ENCODE peak calls at places on chromosomes 1 and 21, in seven cellular contexts. Z, S, H, F, A, Q and I are unnamed samples.

GRCh38 chr1:1891349-1892078 is 627 bp upstream of the GNB1 start:
- DNase-seq in Z (peak; percentile 29), S (peak; percentile 67), H (peak; percentile 83), F (peak; percentile 78), A (no peak), Q (peak; percentile 32), I (no peak)

GRCh38 chr1:220198186-220199005 is 73.9 kb downstream of the RAB3GAP2 start:
- DNase-seq in Z (no peak), S (no peak), H (no peak), F (no peak), A (no peak), Q (no peak), I (no peak)

GRCh38 chr1:151916959-151917358 is 7.6 kb upstream of the THEM4 start:
- DNase-seq in Z (no peak), S (no peak), H (no peak), F (no peak), A (no peak), Q (no peak), I (no peak)

GRCh38 chr1:202692959-202693555 is 17.2 kb downstream of the SYT2 start:
- DNase-seq in Z (peak; percentile 3), S (no peak), H (peak; percentile 54), F (peak; percentile 73), A (no peak), Q (peak; percentile 67), I (no peak)

GRCh38 chr1:11534846-11535245 is 55.9 kb downstream of the DISP3 start:
- DNase-seq in Z (no peak), S (no peak), H (no peak), F (no peak), A (no peak), Q (no peak), I (no peak)

GRCh38 chr21:43988016-43988415 is 24.1 kb upstream of the TRAPPC10 start:
- DNase-seq in Z (no peak), S (no peak), H (no peak), F (no peak), A (no peak), Q (no peak), I (no peak)

GRCh38 chr21:46254208-46254975 is 25.8 kb upstream of the LSS start:
- DNase-seq in Z (no peak), S (no peak), H (no peak), F (no peak), A (no peak), Q (no peak), I (no peak)

GRCh38 chr1:1788646-1789431 is 10.6 kb upstream of the NADK start:
- DNase-seq in Z (no peak), S (no peak), H (peak; percentile 16), F (peak; percentile 59), A (no peak), Q (peak; percentile 62), I (no peak)

GRCh38 chr1:112268408-112268807 is 127.6 kb upstream of the CTTNBP2NL start:
- DNase-seq in Z (no peak), S (no peak), H (no peak), F (no peak), A (no peak), Q (no peak), I (no peak)

GRCh38 chr21:28742527-28742926 is 250.2 kb downstream of the LTN1 start:
- DNase-seq in Z (no peak), S (no peak), H (no peak), F (no peak), A (no peak), Q (peak; percentile 74), I (no peak)

GRCh38 chr1:116323419-116323987 is 49.5 kb upstream of the ATP1A1 start:
- DNase-seq in Z (no peak), S (no peak), H (no peak), F (no peak), A (no peak), Q (no peak), I (no peak)

GRCh38 chr1:236692128-236692527 is 5.8 kb downstream of the ACTN2 start:
- DNase-seq in Z (no peak), S (no peak), H (no peak), F (peak; percentile 54), A (no peak), Q (no peak), I (no peak)

GRCh38 chr21:35256468-35256988 is 207.4 kb upstream of the RUNX1 start:
- DNase-seq in Z (peak; percentile 79), S (peak; percentile 88), H (no peak), F (no peak), A (no peak), Q (peak; percentile 98), I (peak; percentile 13)

GRCh38 chr1:164604541-164604940 is 45.6 kb downstream of the PBX1 start:
- DNase-seq in Z (no peak), S (no peak), H (no peak), F (no peak), A (no peak), Q (peak; percentile 60), I (no peak)

GRCh38 chr1:143698016-143698415 is 273.8 kb downstream of the FAM72C start:
- DNase-seq in Z (no peak), S (no peak), H (no peak), F (no peak), A (no peak), Q (peak; percentile 39), I (no peak)

GRCh38 chr1:192104135-192104534 is 54.1 kb upstream of the RGS18 start:
- DNase-seq in Z (no peak), S (no peak), H (no peak), F (no peak), A (no peak), Q (no peak), I (no peak)

GRCh38 chr1:78432016-78432415 is 58.8 kb upstream of the PTGFR start:
- DNase-seq in Z (no peak), S (no peak), H (no peak), F (no peak), A (no peak), Q (peak; percentile 33), I (no peak)

GRCh38 chr1:33182452-33182851 is 609 bp upstream of the TRIM62 start:
- DNase-seq in Z (no peak), S (peak; percentile 26), H (no peak), F (peak; percentile 77), A (no peak), Q (peak; percentile 62), I (no peak)

GRCh38 chr1:147598631-147599361 is 57.5 kb downstream of the BCL9 start:
- DNase-seq in Z (peak; percentile 56), S (no peak), H (peak; percentile 25), F (peak; percentile 72), A (no peak), Q (peak; percentile 16), I (no peak)